ENCODE peak calls at places on chromosome 1, in six cellular contexts. Y is mesenchymal stem cell, E is K562, A is astrocyte, G is IMR-90, S is mesendoderm. M is an unnamed sample. For H3K36me3 and H3K4me1, the result is how much of the 10 kb centered on the place peaks cover.

GRCh38 chr1:195804547-195804946 is 803.7 kb downstream of the KCNT2 start:
- DNase-seq in Y (no peak), E (no peak), A (no peak), G (no peak), S (no peak), M (no peak)

GRCh38 chr1:221016757-221017156 is 137.5 kb downstream of the HLX start:
- DNase-seq in Y (no peak), E (no peak), A (no peak), G (no peak), S (no peak), M (no peak)

GRCh38 chr1:236066054-236066453 is 1.2 kb upstream of the NID1 start:
- DNase-seq in Y (peak), E (no peak), A (no peak), G (no peak), S (no peak), M (no peak)

GRCh38 chr1:185646202-185646683 is 87.9 kb upstream of the HMCN1 start:
- DNase-seq in Y (peak), E (no peak), A (peak), G (peak), S (peak), M (no peak)

GRCh38 chr1:225259542-225259941 is 168.3 kb downstream of the LBR start:
- DNase-seq in Y (no peak), E (no peak), A (no peak), G (no peak), S (no peak), M (no peak)

GRCh38 chr1:229170778-229171505 is 100.0 kb upstream of the RAB4A start:
- DNase-seq in Y (no peak), E (no peak), A (no peak), G (no peak), S (no peak), M (no peak)

GRCh38 chr1:33972676-33973395 is 109.0 kb downstream of the HMGB4 start:
- DNase-seq in Y (no peak), E (no peak), A (peak), G (peak), S (no peak), M (no peak)

GRCh38 chr1:2609271-2610035 is 22.9 kb downstream of the PRXL2B start:
- DNase-seq in Y (no peak), E (no peak), A (no peak), G (no peak), S (no peak), M (peak)

GRCh38 chr1:153505576-153505975 is 30.2 kb downstream of the S100A6 start:
- DNase-seq in Y (no peak), E (no peak), A (no peak), G (peak), S (no peak), M (no peak)

GRCh38 chr1:21901986-21902377 is 35.1 kb downstream of the HSPG2 start:
- DNase-seq in Y (no peak), E (no peak), A (no peak), G (no peak), S (no peak), M (no peak)

GRCh38 chr1:162141273-162142023 is 72.0 kb downstream of the NOS1AP start:
- DNase-seq in Y (peak), E (no peak), A (peak), G (peak), S (no peak), M (no peak)

GRCh38 chr1:29324202-29324601 is 87.9 kb downstream of the PTPRU start:
- DNase-seq in Y (no peak), E (no peak), A (no peak), G (no peak), S (no peak), M (no peak)

GRCh38 chr1:117128323-117129079 is 7.0 kb upstream of the TRIM45 start:
- DNase-seq in Y (peak), E (no peak), A (peak), G (peak), S (peak), M (no peak)

GRCh38 chr1:164504699-164505098 is 54.3 kb upstream of the PBX1 start:
- DNase-seq in Y (peak), E (no peak), A (no peak), G (peak), S (no peak), M (no peak)

GRCh38 chr1:166978795-166979194 is 3.5 kb upstream of the ILDR2 start:
- DNase-seq in Y (no peak), E (no peak), A (no peak), G (no peak), S (no peak), M (no peak)

GRCh38 chr1:8423134-8423701 is 105.3 kb downstream of the SLC45A1 start:
- DNase-seq in Y (peak), E (no peak), A (no peak), G (no peak), S (peak), M (peak)

GRCh38 chr1:233790662-233791371 is 113.7 kb upstream of the SLC35F3 start:
- DNase-seq in Y (peak), E (peak), A (peak), G (peak), S (peak), M (no peak)

GRCh38 chr1:24635195-24635843 is 7.8 kb upstream of the SRRM1 start:
- DNase-seq in Y (peak), E (peak), A (peak), G (peak), S (peak), M (no peak)

GRCh38 chr1:151619489-151620093 is 7.7 kb downstream of the SNX27 start:
- DNase-seq in Y (peak), E (no peak), A (peak), G (peak), S (peak), M (no peak)

GRCh38 chr1:208058212-208059155 is 147.6 kb upstream of the CD34 start:
- DNase-seq in Y (no peak), E (no peak), A (no peak), G (no peak), S (no peak), M (no peak)

GRCh38 chr1:206890125-206890637 is 7.1 kb upstream of the IL24 start:
- DNase-seq in Y (no peak), E (no peak), A (peak), G (peak), S (peak), M (no peak)

GRCh38 chr1:240455228-240455821 is 156.6 kb downstream of the GREM2 start:
- DNase-seq in Y (peak), E (no peak), A (no peak), G (peak), S (peak), M (no peak)

GRCh38 chr1:19251305-19252196 is at the start of the genes EMC1 and MRTO4:
- DNase-seq in Y (peak), E (peak), A (peak), G (peak), S (peak), M (peak)

GRCh38 chr1:17405898-17406759 is 33.3 kb downstream of the RCC2 start:
- DNase-seq in Y (peak), E (peak), A (peak), G (peak), S (peak), M (no peak)

GRCh38 chr1:167482184-167482583 is 36.1 kb downstream of the CD247 start:
- DNase-seq in Y (no peak), E (no peak), A (no peak), G (no peak), S (no peak), M (no peak)

GRCh38 chr1:88519156-88519555 is 164.9 kb upstream of the PKN2 start:
- DNase-seq in Y (peak), E (no peak), A (peak), G (peak), S (peak), M (no peak)

GRCh38 chr1:241810769-241811402 is 37.1 kb upstream of the EXO1 start:
- DNase-seq in Y (no peak), E (no peak), A (no peak), G (no peak), S (no peak), M (no peak)

GRCh38 chr1:235329139-235329808 is 904 bp downstream of the GGPS1 start:
- DNase-seq in Y (no peak), E (peak), A (peak), G (peak), S (peak), M (peak)

GRCh38 chr1:47828965-47829364 is 168.2 kb downstream of the TRABD2B start:
- DNase-seq in Y (no peak), E (no peak), A (no peak), G (no peak), S (no peak), M (no peak)

GRCh38 chr1:51969038-51969705 is 21.3 kb downstream of the RAB3B start:
- DNase-seq in Y (peak), E (no peak), A (peak), G (peak), S (no peak), M (no peak)

GRCh38 chr1:23442751-23443150 is 18.2 kb upstream of the TCEA3 start:
- DNase-seq in Y (no peak), E (no peak), A (no peak), G (no peak), S (no peak), M (no peak)

GRCh38 chr1:23436520-23437354 is 12.2 kb upstream of the TCEA3 start:
- DNase-seq in Y (no peak), E (peak), A (no peak), G (no peak), S (peak), M (peak)

GRCh38 chr1:23437355-23437664 is 12.8 kb upstream of the TCEA3 start:
- DNase-seq in Y (no peak), E (no peak), A (no peak), G (no peak), S (no peak), M (no peak)

GRCh38 chr1:23441446-23442148 is 17.0 kb upstream of the TCEA3 start:
- DNase-seq in Y (no peak), E (no peak), A (no peak), G (no peak), S (no peak), M (no peak)

DNA sequence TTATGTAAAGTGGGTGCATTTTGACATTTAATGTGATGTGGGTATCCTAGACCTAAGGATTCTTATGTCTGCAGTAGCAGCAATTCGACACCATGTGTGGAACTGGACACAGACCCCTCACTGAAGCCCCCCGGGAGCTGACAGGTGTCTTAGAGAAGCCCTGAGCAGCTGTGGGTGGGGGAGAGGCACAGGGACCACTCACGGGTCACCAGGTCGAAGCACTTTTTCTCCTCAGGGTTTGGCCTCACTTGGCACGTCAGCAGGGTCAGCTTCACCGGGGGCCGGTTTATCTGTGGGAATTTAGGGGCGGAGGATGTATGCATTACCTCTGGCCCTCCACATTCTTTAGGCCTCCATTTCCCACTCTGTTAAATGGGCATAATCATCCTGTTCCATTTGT is 14.0 kb upstream of the TCEA3 start:
- DNase-seq in Y (no peak), E (no peak), A (no peak), G (no peak), S (no peak), M (no peak)
- H3K36me3 ChIP-seq in Y (half or more), E (under half), A (under half), G (half or more), S (under half), M (under half)

DNA sequence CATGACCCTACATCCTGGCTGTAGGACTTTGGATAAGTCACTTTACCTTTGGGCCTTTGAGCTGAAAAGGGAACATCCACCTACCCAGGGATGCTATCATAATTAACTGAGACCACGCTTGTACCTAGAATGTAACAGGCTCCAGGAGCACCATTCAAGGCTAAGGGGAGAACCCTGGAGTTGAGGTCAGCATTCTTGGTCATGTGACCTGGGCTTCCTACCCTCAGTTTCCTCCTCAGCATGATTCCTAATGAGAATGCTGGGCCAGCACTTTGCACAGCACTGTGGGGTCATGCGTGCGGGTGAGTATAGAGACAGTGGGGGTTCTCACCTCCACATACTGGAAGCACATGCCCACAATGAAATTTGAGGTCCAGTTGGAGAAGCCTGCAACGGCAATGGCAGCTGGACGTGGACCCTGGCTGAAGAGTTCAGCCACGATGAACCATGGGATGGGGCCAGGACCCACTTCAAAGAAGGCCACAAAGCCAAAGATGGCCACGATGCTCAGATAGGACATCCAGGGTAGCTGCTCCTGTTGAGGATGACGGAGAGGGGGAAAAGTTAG is 31.3 kb downstream of the SLC2A1 start:
- DNase-seq in Y (no peak), E (no peak), A (no peak), G (no peak), S (no peak), M (no peak)
- H3K4me1 ChIP-seq in Y (under half), E (half or more), A (under half), G (under half), S (under half), M (under half)

GRCh38 chr1:198124665-198125064 is 32.1 kb upstream of the NEK7 start:
- DNase-seq in Y (no peak), E (no peak), A (no peak), G (no peak), S (no peak), M (no peak)
- H3K9ac ChIP-seq in Y (no peak), E (no peak), A (no peak), G (no peak), S (no peak), M (no peak)

GRCh38 chr1:114750780-114751179 is 7.0 kb downstream of the CSDE1 start:
- DNase-seq in Y (no peak), E (no peak), A (peak), G (no peak), S (no peak), M (no peak)
- H3K36me3 ChIP-seq in Y (under half), E (half or more), A (under half), G (under half), S (under half), M (under half)

GRCh38 chr1:205810448-205811157 is 2.4 kb downstream of the SLC41A1 start:
- DNase-seq in Y (peak), E (no peak), A (no peak), G (no peak), S (peak), M (no peak)

GRCh38 chr1:205812271-205812877 is 624 bp downstream of the SLC41A1 start:
- DNase-seq in Y (peak), E (no peak), A (peak), G (peak), S (peak), M (peak)

GRCh38 chr1:205812878-205813754 is at the start of gene SLC41A1:
- DNase-seq in Y (peak), E (peak), A (peak), G (peak), S (peak), M (peak)

GRCh38 chr1:205809942-205810345 is 3.1 kb downstream of the SLC41A1 start:
- DNase-seq in Y (no peak), E (no peak), A (no peak), G (no peak), S (no peak), M (no peak)

DNA sequence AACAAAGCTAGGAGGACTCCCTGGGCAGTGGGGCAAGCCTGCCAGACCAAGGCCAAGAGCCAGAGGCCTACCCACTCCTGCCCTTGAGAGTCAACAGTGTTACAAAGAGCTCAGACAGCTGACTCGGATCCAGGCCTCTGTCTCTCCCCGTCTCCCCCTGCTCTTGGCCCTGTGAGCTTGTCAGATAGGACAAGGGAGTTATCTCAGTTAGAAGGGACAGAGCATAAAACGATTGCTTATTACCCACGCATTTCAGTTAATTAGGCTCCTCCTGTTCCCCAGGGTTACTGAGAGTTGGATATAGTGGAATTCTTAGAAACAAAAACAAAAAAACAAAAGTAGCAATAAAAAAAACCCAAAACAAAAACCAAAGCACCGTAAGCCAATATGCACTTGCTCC is 1.3 kb downstream of the SLC41A1 start:
- DNase-seq in Y (peak), E (peak), A (no peak), G (no peak), S (no peak), M (no peak)
- H3K4me1 ChIP-seq in Y (under half), E (under half), A (under half), G (under half), S (under half), M (under half)

GRCh38 chr1:39147099-39148025 is 57.1 kb upstream of the MACF1 start:
- DNase-seq in Y (no peak), E (no peak), A (no peak), G (no peak), S (no peak), M (no peak)

GRCh38 chr1:39146681-39147080 is 57.8 kb upstream of the MACF1 start:
- DNase-seq in Y (no peak), E (no peak), A (no peak), G (no peak), S (no peak), M (no peak)

GRCh38 chr1:39150779-39151178 is 53.7 kb upstream of the MACF1 start:
- DNase-seq in Y (no peak), E (no peak), A (no peak), G (no peak), S (no peak), M (no peak)

GRCh38 chr1:39149509-39149908 is 55.0 kb upstream of the MACF1 start:
- DNase-seq in Y (no peak), E (no peak), A (no peak), G (no peak), S (no peak), M (no peak)

GRCh38 chr1:39148942-39149341 is 55.6 kb upstream of the MACF1 start:
- DNase-seq in Y (no peak), E (no peak), A (no peak), G (peak), S (no peak), M (no peak)
- H3K9ac ChIP-seq in Y (no peak), E (no peak), A (no peak), G (no peak), S (no peak), M (no peak)

GRCh38 chr1:154603317-154603716 is 4.7 kb downstream of the ADAR start:
- DNase-seq in Y (no peak), E (no peak), A (no peak), G (no peak), S (no peak), M (no peak)

GRCh38 chr1:154595621-154596020 is 12.4 kb downstream of the ADAR start:
- DNase-seq in Y (peak), E (no peak), A (peak), G (peak), S (no peak), M (no peak)

GRCh38 chr1:154594811-154595210 is 13.2 kb downstream of the ADAR start:
- DNase-seq in Y (no peak), E (no peak), A (no peak), G (no peak), S (no peak), M (no peak)

GRCh38 chr1:154599658-154600057 is 8.3 kb downstream of the ADAR start:
- DNase-seq in Y (peak), E (no peak), A (peak), G (peak), S (peak), M (no peak)

GRCh38 chr1:154598871-154599635 is 8.9 kb downstream of the ADAR start:
- DNase-seq in Y (peak), E (no peak), A (peak), G (peak), S (peak), M (no peak)
- H3K36me3 ChIP-seq in Y (half or more), E (half or more), A (half or more), G (half or more), S (under half), M (half or more)

DNA sequence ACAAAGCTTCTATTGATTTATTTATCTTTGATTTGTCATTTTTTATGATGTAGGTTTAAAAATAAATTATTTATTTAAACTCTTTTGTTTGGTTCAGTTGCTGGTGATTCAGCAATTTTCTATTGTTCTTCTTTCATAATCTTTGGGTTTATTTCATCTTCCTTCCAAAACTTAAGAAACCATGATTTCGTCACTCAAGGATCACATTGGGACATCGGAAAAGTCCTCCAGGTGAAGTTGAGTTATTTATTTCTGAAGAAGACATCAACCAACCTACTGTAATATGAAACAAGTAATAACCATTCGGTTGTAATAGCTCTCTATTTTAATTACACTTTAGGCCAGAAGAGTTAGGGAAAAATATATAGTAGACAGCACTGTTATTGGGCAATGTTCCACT is 23.0 kb upstream of the WLS start:
- DNase-seq in Y (no peak), E (no peak), A (no peak), G (no peak), S (no peak), M (no peak)
- H3K4me1 ChIP-seq in Y (under half), E (under half), A (under half), G (under half), S (under half), M (under half)

DNA sequence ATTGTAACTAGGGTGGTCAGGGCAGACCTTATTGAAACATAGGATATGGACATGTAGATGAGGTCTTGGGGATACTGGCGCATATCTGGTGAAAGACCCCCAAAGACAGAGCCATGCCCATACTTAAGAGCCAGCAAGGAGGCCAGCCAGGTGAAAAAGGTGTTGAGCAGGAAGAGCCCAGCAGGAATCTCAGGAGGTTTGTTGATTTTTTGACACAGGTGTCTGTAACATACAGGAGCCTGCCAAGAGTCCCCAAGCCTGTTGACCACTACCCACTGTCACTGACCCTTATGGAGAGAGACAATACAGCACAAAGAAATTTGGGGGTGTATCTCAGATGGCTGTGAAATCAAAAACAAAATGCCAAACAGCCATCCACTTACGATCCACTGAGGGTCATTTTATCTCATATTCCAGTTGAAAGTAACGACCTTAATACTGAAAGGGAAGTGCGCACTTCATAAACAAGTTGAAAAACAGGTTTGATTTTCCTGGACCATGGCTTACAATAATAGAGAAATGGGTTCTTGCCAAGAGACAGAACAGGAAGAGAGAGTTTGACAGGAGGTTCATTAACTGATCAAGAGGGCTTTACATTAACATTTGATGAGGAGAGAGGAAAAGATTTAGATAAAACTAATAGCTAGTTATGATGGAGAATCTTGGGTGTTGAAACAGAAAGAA is 163.6 kb downstream of the GLUL start:
- DNase-seq in Y (no peak), E (no peak), A (no peak), G (no peak), S (no peak), M (no peak)
- H3K9ac ChIP-seq in Y (no peak), E (no peak), A (no peak), G (no peak), S (no peak), M (no peak)

M was measured in kidney.